ENCODE peak calls at places on chromosomes 4 and X, in ten cellular contexts. One of them, this sample, is unnamed.

GRCh38 chr4:139691-140090 is 15.4 kb downstream of the ZNF718 start:
- DNase-seq in suprapubic skin: no peak
- DNase-seq in nephron progenitor cell: no peak
- DNase-seq in psoas muscle: no peak
- DNase-seq in GM12878: no peak
- DNase-seq in neural progenitor cell: no peak
- DNase-seq in WTC11: no peak
- DNase-seq in K562: no peak
- DNase-seq in cardiac muscle cell: no peak
- DNase-seq in heart left ventricle: no peak
- DNase-seq in this sample: no peak

GRCh38 chr4:65416875-65417274 is 253.4 kb downstream of the EPHA5 start:
- DNase-seq in suprapubic skin: no peak
- DNase-seq in nephron progenitor cell: no peak
- DNase-seq in psoas muscle: no peak
- DNase-seq in GM12878: no peak
- DNase-seq in neural progenitor cell: peak
- DNase-seq in WTC11: no peak
- DNase-seq in K562: no peak
- DNase-seq in cardiac muscle cell: no peak
- DNase-seq in heart left ventricle: peak
- DNase-seq in this sample: peak

GRCh38 chr4:73596001-73596400 is 24.2 kb downstream of the RASSF6 start:
- DNase-seq in suprapubic skin: no peak
- DNase-seq in nephron progenitor cell: no peak
- DNase-seq in psoas muscle: no peak
- DNase-seq in GM12878: no peak
- DNase-seq in neural progenitor cell: no peak
- DNase-seq in WTC11: no peak
- DNase-seq in K562: no peak
- DNase-seq in cardiac muscle cell: no peak
- DNase-seq in heart left ventricle: no peak
- DNase-seq in this sample: no peak

GRCh38 chr4:100095729-100096595 is 94.3 kb downstream of the DDIT4L start:
- DNase-seq in suprapubic skin: no peak
- DNase-seq in nephron progenitor cell: peak
- DNase-seq in psoas muscle: peak
- DNase-seq in GM12878: peak
- DNase-seq in neural progenitor cell: peak
- DNase-seq in WTC11: peak
- DNase-seq in K562: peak
- DNase-seq in cardiac muscle cell: peak
- DNase-seq in heart left ventricle: peak
- DNase-seq in this sample: peak

GRCh38 chr4:119184128-119184527 is 28.4 kb upstream of the USP53 start:
- DNase-seq in suprapubic skin: no peak
- DNase-seq in nephron progenitor cell: no peak
- DNase-seq in psoas muscle: no peak
- DNase-seq in GM12878: no peak
- DNase-seq in neural progenitor cell: no peak
- DNase-seq in WTC11: no peak
- DNase-seq in K562: no peak
- DNase-seq in cardiac muscle cell: no peak
- DNase-seq in heart left ventricle: no peak
- DNase-seq in this sample: no peak

GRCh38 chrX:33194876-33195433 is 16.4 kb downstream of the DMD start:
- DNase-seq in suprapubic skin: no peak
- DNase-seq in nephron progenitor cell: no peak
- DNase-seq in psoas muscle: no peak
- DNase-seq in GM12878: no peak
- DNase-seq in neural progenitor cell: peak
- DNase-seq in WTC11: no peak
- DNase-seq in K562: no peak
- DNase-seq in cardiac muscle cell: no peak
- DNase-seq in heart left ventricle: no peak
- DNase-seq in this sample: no peak

GRCh38 chr4:143728171-143728570 is 27.7 kb upstream of the FREM3 start:
- DNase-seq in suprapubic skin: no peak
- DNase-seq in nephron progenitor cell: no peak
- DNase-seq in psoas muscle: no peak
- DNase-seq in GM12878: no peak
- DNase-seq in neural progenitor cell: no peak
- DNase-seq in WTC11: no peak
- DNase-seq in K562: no peak
- DNase-seq in cardiac muscle cell: no peak
- DNase-seq in heart left ventricle: no peak
- DNase-seq in this sample: no peak

GRCh38 chr4:41012308-41012707 is 202.0 kb downstream of the APBB2 start:
- DNase-seq in suprapubic skin: no peak
- DNase-seq in nephron progenitor cell: no peak
- DNase-seq in psoas muscle: no peak
- DNase-seq in GM12878: no peak
- DNase-seq in neural progenitor cell: no peak
- DNase-seq in WTC11: no peak
- DNase-seq in K562: no peak
- DNase-seq in cardiac muscle cell: no peak
- DNase-seq in heart left ventricle: no peak
- DNase-seq in this sample: no peak

GRCh38 chr4:104870495-104871228 is 276.0 kb upstream of the TET2 start:
- DNase-seq in suprapubic skin: no peak
- DNase-seq in nephron progenitor cell: no peak
- DNase-seq in psoas muscle: no peak
- DNase-seq in GM12878: peak
- DNase-seq in neural progenitor cell: no peak
- DNase-seq in WTC11: no peak
- DNase-seq in K562: no peak
- DNase-seq in cardiac muscle cell: no peak
- DNase-seq in heart left ventricle: no peak
- DNase-seq in this sample: no peak

GRCh38 chrX:47497274-47497673 is 14.3 kb upstream of the ZNF41 start:
- DNase-seq in suprapubic skin: no peak
- DNase-seq in nephron progenitor cell: no peak
- DNase-seq in psoas muscle: no peak
- DNase-seq in GM12878: no peak
- DNase-seq in neural progenitor cell: no peak
- DNase-seq in WTC11: no peak
- DNase-seq in K562: peak
- DNase-seq in cardiac muscle cell: no peak
- DNase-seq in heart left ventricle: no peak
- DNase-seq in this sample: no peak

GRCh38 chrX:13791145-13791544 is 25.7 kb downstream of the GPM6B start:
- DNase-seq in suprapubic skin: no peak
- DNase-seq in nephron progenitor cell: no peak
- DNase-seq in psoas muscle: no peak
- DNase-seq in GM12878: no peak
- DNase-seq in neural progenitor cell: no peak
- DNase-seq in WTC11: no peak
- DNase-seq in K562: no peak
- DNase-seq in cardiac muscle cell: no peak
- DNase-seq in heart left ventricle: no peak
- DNase-seq in this sample: no peak

GRCh38 chr4:1074077-1074476 is 39.3 kb downstream of the RNF212 start:
- DNase-seq in suprapubic skin: no peak
- DNase-seq in nephron progenitor cell: no peak
- DNase-seq in psoas muscle: no peak
- DNase-seq in GM12878: no peak
- DNase-seq in neural progenitor cell: no peak
- DNase-seq in WTC11: no peak
- DNase-seq in K562: no peak
- DNase-seq in cardiac muscle cell: no peak
- DNase-seq in heart left ventricle: no peak
- DNase-seq in this sample: no peak

GRCh38 chrX:46251755-46252154 is 293.5 kb downstream of the ZNF674 start:
- DNase-seq in suprapubic skin: no peak
- DNase-seq in nephron progenitor cell: no peak
- DNase-seq in psoas muscle: no peak
- DNase-seq in GM12878: no peak
- DNase-seq in neural progenitor cell: no peak
- DNase-seq in WTC11: no peak
- DNase-seq in K562: no peak
- DNase-seq in cardiac muscle cell: no peak
- DNase-seq in heart left ventricle: no peak
- DNase-seq in this sample: no peak

GRCh38 chr4:127249066-127249766 is 383.5 kb upstream of the INTU start:
- DNase-seq in suprapubic skin: no peak
- DNase-seq in nephron progenitor cell: no peak
- DNase-seq in psoas muscle: no peak
- DNase-seq in GM12878: no peak
- DNase-seq in neural progenitor cell: no peak
- DNase-seq in WTC11: no peak
- DNase-seq in K562: no peak
- DNase-seq in cardiac muscle cell: no peak
- DNase-seq in heart left ventricle: no peak
- DNase-seq in this sample: no peak

GRCh38 chrX:73977542-73978169 is 326.3 kb upstream of the ZCCHC13 start:
- DNase-seq in suprapubic skin: no peak
- DNase-seq in nephron progenitor cell: no peak
- DNase-seq in psoas muscle: no peak
- DNase-seq in GM12878: peak
- DNase-seq in neural progenitor cell: peak
- DNase-seq in WTC11: no peak
- DNase-seq in K562: no peak
- DNase-seq in cardiac muscle cell: no peak
- DNase-seq in heart left ventricle: no peak
- DNase-seq in this sample: no peak

GRCh38 chr4:166222271-166222670 is 349.2 kb downstream of the TLL1 start:
- DNase-seq in suprapubic skin: no peak
- DNase-seq in nephron progenitor cell: no peak
- DNase-seq in psoas muscle: no peak
- DNase-seq in GM12878: no peak
- DNase-seq in neural progenitor cell: no peak
- DNase-seq in WTC11: no peak
- DNase-seq in K562: no peak
- DNase-seq in cardiac muscle cell: no peak
- DNase-seq in heart left ventricle: no peak
- DNase-seq in this sample: no peak

GRCh38 chr4:185885604-185886003 is 73.6 kb upstream of the SORBS2 start:
- DNase-seq in suprapubic skin: no peak
- DNase-seq in nephron progenitor cell: no peak
- DNase-seq in psoas muscle: no peak
- DNase-seq in GM12878: no peak
- DNase-seq in neural progenitor cell: no peak
- DNase-seq in WTC11: no peak
- DNase-seq in K562: no peak
- DNase-seq in cardiac muscle cell: no peak
- DNase-seq in heart left ventricle: no peak
- DNase-seq in this sample: no peak

GRCh38 chrX:112259375-112259774 is 176.8 kb upstream of the TRPC5 start:
- DNase-seq in suprapubic skin: no peak
- DNase-seq in nephron progenitor cell: no peak
- DNase-seq in psoas muscle: no peak
- DNase-seq in GM12878: no peak
- DNase-seq in neural progenitor cell: no peak
- DNase-seq in WTC11: no peak
- DNase-seq in K562: no peak
- DNase-seq in cardiac muscle cell: no peak
- DNase-seq in heart left ventricle: no peak
- DNase-seq in this sample: no peak
- TF ChIP-seq CTCF in suprapubic skin: no peak
- TF ChIP-seq CTCF in nephron progenitor cell: no peak
- TF ChIP-seq CTCF in psoas muscle: no peak
- TF ChIP-seq CTCF in GM12878: no peak
- TF ChIP-seq CTCF in neural progenitor cell: no peak
- TF ChIP-seq CTCF in WTC11: no peak
- TF ChIP-seq CTCF in K562: no peak
- TF ChIP-seq CTCF in cardiac muscle cell: no peak
- TF ChIP-seq CTCF in heart left ventricle: no peak
- TF ChIP-seq CTCF in this sample: no peak

GRCh38 chrX:81174286-81174685 is 27.4 kb downstream of the HMGN5 start:
- DNase-seq in suprapubic skin: no peak
- DNase-seq in nephron progenitor cell: no peak
- DNase-seq in psoas muscle: no peak
- DNase-seq in GM12878: no peak
- DNase-seq in neural progenitor cell: no peak
- DNase-seq in WTC11: no peak
- DNase-seq in K562: no peak
- DNase-seq in cardiac muscle cell: peak
- DNase-seq in heart left ventricle: no peak
- DNase-seq in this sample: no peak
- TF ChIP-seq CTCF in suprapubic skin: no peak
- TF ChIP-seq CTCF in nephron progenitor cell: no peak
- TF ChIP-seq CTCF in psoas muscle: peak
- TF ChIP-seq CTCF in GM12878: no peak
- TF ChIP-seq CTCF in neural progenitor cell: peak
- TF ChIP-seq CTCF in WTC11: no peak
- TF ChIP-seq CTCF in K562: no peak
- TF ChIP-seq CTCF in cardiac muscle cell: peak
- TF ChIP-seq CTCF in heart left ventricle: peak
- TF ChIP-seq CTCF in this sample: peak

GRCh38 chr4:163556169-163556568 is 61.7 kb downstream of the TMA16 start:
- DNase-seq in suprapubic skin: no peak
- DNase-seq in nephron progenitor cell: no peak
- DNase-seq in psoas muscle: no peak
- DNase-seq in GM12878: no peak
- DNase-seq in neural progenitor cell: no peak
- DNase-seq in WTC11: no peak
- DNase-seq in K562: no peak
- DNase-seq in cardiac muscle cell: peak
- DNase-seq in heart left ventricle: no peak
- DNase-seq in this sample: no peak
- TF ChIP-seq CTCF in suprapubic skin: no peak
- TF ChIP-seq CTCF in nephron progenitor cell: no peak
- TF ChIP-seq CTCF in psoas muscle: no peak
- TF ChIP-seq CTCF in GM12878: peak
- TF ChIP-seq CTCF in neural progenitor cell: peak
- TF ChIP-seq CTCF in WTC11: no peak
- TF ChIP-seq CTCF in K562: no peak
- TF ChIP-seq CTCF in cardiac muscle cell: no peak
- TF ChIP-seq CTCF in heart left ventricle: no peak
- TF ChIP-seq CTCF in this sample: no peak

GRCh38 chr4:124276461-124276860 is 436.1 kb downstream of the ANKRD50 start:
- DNase-seq in suprapubic skin: no peak
- DNase-seq in nephron progenitor cell: no peak
- DNase-seq in psoas muscle: no peak
- DNase-seq in GM12878: no peak
- DNase-seq in neural progenitor cell: no peak
- DNase-seq in WTC11: no peak
- DNase-seq in K562: no peak
- DNase-seq in cardiac muscle cell: no peak
- DNase-seq in heart left ventricle: no peak
- DNase-seq in this sample: no peak

GRCh38 chr4:124277691-124278090 is 434.8 kb downstream of the ANKRD50 start:
- DNase-seq in suprapubic skin: no peak
- DNase-seq in nephron progenitor cell: no peak
- DNase-seq in psoas muscle: no peak
- DNase-seq in GM12878: no peak
- DNase-seq in neural progenitor cell: no peak
- DNase-seq in WTC11: no peak
- DNase-seq in K562: no peak
- DNase-seq in cardiac muscle cell: no peak
- DNase-seq in heart left ventricle: no peak
- DNase-seq in this sample: no peak

GRCh38 chr4:124279741-124280140 is 432.8 kb downstream of the ANKRD50 start:
- DNase-seq in suprapubic skin: no peak
- DNase-seq in nephron progenitor cell: no peak
- DNase-seq in psoas muscle: no peak
- DNase-seq in GM12878: no peak
- DNase-seq in neural progenitor cell: no peak
- DNase-seq in WTC11: no peak
- DNase-seq in K562: no peak
- DNase-seq in cardiac muscle cell: no peak
- DNase-seq in heart left ventricle: no peak
- DNase-seq in this sample: no peak

GRCh38 chr4:124282301-124282898 is 430.1 kb downstream of the ANKRD50 start:
- DNase-seq in suprapubic skin: no peak
- DNase-seq in nephron progenitor cell: no peak
- DNase-seq in psoas muscle: no peak
- DNase-seq in GM12878: no peak
- DNase-seq in neural progenitor cell: no peak
- DNase-seq in WTC11: no peak
- DNase-seq in K562: no peak
- DNase-seq in cardiac muscle cell: no peak
- DNase-seq in heart left ventricle: no peak
- DNase-seq in this sample: no peak

GRCh38 chr4:124278477-124278876 is 434.1 kb downstream of the ANKRD50 start:
- DNase-seq in suprapubic skin: no peak
- DNase-seq in nephron progenitor cell: no peak
- DNase-seq in psoas muscle: no peak
- DNase-seq in GM12878: no peak
- DNase-seq in neural progenitor cell: no peak
- DNase-seq in WTC11: no peak
- DNase-seq in K562: no peak
- DNase-seq in cardiac muscle cell: peak
- DNase-seq in heart left ventricle: no peak
- DNase-seq in this sample: no peak
- TF ChIP-seq CTCF in suprapubic skin: no peak
- TF ChIP-seq CTCF in nephron progenitor cell: no peak
- TF ChIP-seq CTCF in psoas muscle: no peak
- TF ChIP-seq CTCF in GM12878: no peak
- TF ChIP-seq CTCF in neural progenitor cell: no peak
- TF ChIP-seq CTCF in WTC11: no peak
- TF ChIP-seq CTCF in K562: no peak
- TF ChIP-seq CTCF in cardiac muscle cell: no peak
- TF ChIP-seq CTCF in heart left ventricle: no peak
- TF ChIP-seq CTCF in this sample: no peak

This sample was measured in glutamatergic neuron.